ENCODE peak calls at places on chromosomes 5 and 9, in six cellular contexts. O is activated naive CD8-positive, alpha-beta T cell treated with anti-CD3 and anti-CD28 coated beads, Interleukin-2, amount 50 U/mL, for 24 hours; I is GM23338; C is SIG-M5; D is GM12892; R is OCI-M1. X is an unnamed sample.

GRCh38 chr9:91541744-91542143 is 118.1 kb upstream of the NFIL3 start:
- DNase-seq in R (no peak), D (no peak), O (no peak), C (no peak), I (no peak), X (no peak)

GRCh38 chr5:40258205-40258604 is 421.5 kb upstream of the PTGER4 start:
- DNase-seq in O (no peak), C (no peak), I (no peak), R (no peak), D (no peak), X (no peak)

GRCh38 chr9:22054076-22054475 is 45.0 kb upstream of the CDKN2B start:
- DNase-seq in R (no peak), C (no peak), D (no peak), I (no peak), O (no peak), X (no peak)

GRCh38 chr5:176187276-176188062 is 50.8 kb upstream of the SIMC1 start:
- DNase-seq in O (no peak), R (no peak), I (no peak), C (no peak), D (no peak), X (no peak)

GRCh38 chr5:139451878-139452660 is 10.5 kb downstream of the ECSCR start:
- DNase-seq in C (no peak), D (no peak), R (no peak), O (no peak), I (no peak), X (no peak)

GRCh38 chr5:75510417-75510835 is 1.0 kb downstream of the CERT1 start:
- DNase-seq in I (no peak), C (no peak), D (no peak), R (no peak), O (no peak), X (no peak)

GRCh38 chr5:180464603-180464970 is 29.6 kb upstream of the CNOT6 start:
- DNase-seq in O (no peak), R (no peak), I (no peak), D (no peak), C (no peak), X (no peak)

GRCh38 chr9:130467371-130467770 is 22.6 kb downstream of the ASS1 start:
- DNase-seq in I (peak), D (no peak), O (no peak), R (no peak), C (no peak), X (peak)

GRCh38 chr9:127520941-127521918 is 69.9 kb downstream of the LRSAM1 start:
- DNase-seq in R (no peak), D (no peak), C (no peak), I (peak), O (no peak), X (no peak)

X was measured in NCI-H2171.